ENCODE peak calls at places on chromosomes 11 and 22, in eight cellular contexts. T, V, M, A, F, L, U and W are unnamed samples.

GRCh38 chr11:36540998-36541397 is 26.8 kb upstream of the RAG1 start:
- DNase-seq in F (peak; percentile 37), T (peak; percentile 45), A (no peak), U (peak; percentile 32), V (peak; percentile 38), L (peak; percentile 60), M (peak; percentile 32), W (peak; percentile 31)

GRCh38 chr22:47836957-47837356 is 1074.5 kb downstream of the TBC1D22A start:
- DNase-seq in F (no peak), A (no peak), U (no peak), V (no peak), M (no peak), T (no peak), L (no peak), W (no peak)

GRCh38 chr11:33996498-33997454 is 54.8 kb upstream of the CAPRIN1 start:
- DNase-seq in U (peak; percentile 49), M (peak; percentile 62), V (peak; percentile 83), F (peak; percentile 80), A (peak; percentile 64), L (peak; percentile 88), T (peak; percentile 65), W (peak; percentile 19)

GRCh38 chr22:40525250-40525884 is 111.2 kb downstream of the MRTFA start:
- DNase-seq in T (peak; percentile 46), U (no peak), M (peak; percentile 31), F (no peak), V (no peak), A (no peak), L (peak; percentile 66), W (no peak)

GRCh38 chr11:107307991-107308390 is 149.6 kb downstream of the CWF19L2 start:
- DNase-seq in T (no peak), L (no peak), M (no peak), U (no peak), F (no peak), V (no peak), A (no peak), W (no peak)

GRCh38 chr11:117693344-117693743 is 103.7 kb downstream of the DSCAML1 start:
- DNase-seq in A (no peak), L (no peak), V (no peak), U (no peak), F (no peak), M (no peak), T (no peak), W (no peak)

GRCh38 chr11:134153147-134153905 is 70.4 kb downstream of the NCAPD3 start:
- DNase-seq in T (no peak), A (no peak), U (no peak), M (no peak), L (no peak), V (no peak), F (no peak), W (no peak)

GRCh38 chr11:71539017-71539416 is 1.2 kb downstream of the KRTAP5-8 start:
- DNase-seq in M (no peak), V (no peak), F (no peak), A (no peak), U (no peak), L (no peak), T (no peak), W (no peak)

GRCh38 chr11:129234978-129235377 is 42.9 kb upstream of the ARHGAP32 start:
- DNase-seq in M (no peak), T (no peak), F (no peak), V (no peak), L (no peak), U (no peak), A (no peak), W (no peak)

GRCh38 chr22:35219012-35219411 is 38.3 kb upstream of the HMGXB4 start:
- DNase-seq in T (peak; percentile 69), M (no peak), A (peak; percentile 7), U (no peak), L (peak; percentile 56), F (no peak), V (peak; percentile 3), W (no peak)

GRCh38 chr22:50473088-50473487 is 1.7 kb downstream of the SBF1 start:
- DNase-seq in T (no peak), F (no peak), L (peak; percentile 46), M (peak; percentile 35), U (no peak), A (peak; percentile 60), V (peak; percentile 43), W (no peak)

DNA sequence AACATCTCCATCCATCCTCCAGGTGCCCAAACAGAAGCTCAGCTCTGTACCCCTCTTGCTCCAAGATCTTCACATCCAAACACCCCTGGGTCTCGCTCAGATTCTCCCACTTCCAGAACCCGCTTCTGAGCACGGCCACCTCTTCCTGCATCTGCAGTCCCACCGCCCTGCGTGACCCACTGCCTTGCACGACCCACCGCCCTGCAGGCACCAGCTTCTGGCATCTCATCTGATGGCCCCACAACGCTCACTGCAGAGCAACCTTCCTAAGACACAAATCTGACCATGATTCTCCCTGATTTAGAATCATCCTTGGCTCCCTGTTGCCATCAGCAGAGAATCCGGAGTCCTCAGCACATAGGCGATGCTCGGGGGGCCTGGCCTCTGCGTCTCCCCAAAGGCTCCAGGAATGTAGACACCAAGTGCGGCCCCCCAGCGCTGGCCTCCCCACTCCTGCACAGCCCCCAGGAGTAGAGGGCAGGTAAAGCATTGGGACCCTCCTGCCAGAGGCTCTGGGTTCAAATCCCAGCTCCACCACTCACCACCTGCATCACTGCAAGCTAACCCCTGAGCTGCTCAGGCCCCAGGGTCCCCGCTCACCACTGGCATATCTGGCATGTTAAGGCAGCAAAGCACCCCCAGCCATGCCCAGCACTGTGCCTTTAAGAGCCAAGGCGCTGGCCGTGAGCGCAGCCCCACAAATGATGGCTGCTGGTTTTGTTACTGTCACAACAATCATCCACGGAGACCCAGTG is 459.3 kb downstream of the BRD1 start:
- DNase-seq in T (no peak), L (no peak), U (no peak), M (no peak), V (no peak), F (no peak), A (no peak), W (no peak)
- TF ChIP-seq RAD21 in T (no peak), L (no peak), U (no peak), M (no peak), V (no peak), F (no peak), A (no peak), W (no peak)

DNA sequence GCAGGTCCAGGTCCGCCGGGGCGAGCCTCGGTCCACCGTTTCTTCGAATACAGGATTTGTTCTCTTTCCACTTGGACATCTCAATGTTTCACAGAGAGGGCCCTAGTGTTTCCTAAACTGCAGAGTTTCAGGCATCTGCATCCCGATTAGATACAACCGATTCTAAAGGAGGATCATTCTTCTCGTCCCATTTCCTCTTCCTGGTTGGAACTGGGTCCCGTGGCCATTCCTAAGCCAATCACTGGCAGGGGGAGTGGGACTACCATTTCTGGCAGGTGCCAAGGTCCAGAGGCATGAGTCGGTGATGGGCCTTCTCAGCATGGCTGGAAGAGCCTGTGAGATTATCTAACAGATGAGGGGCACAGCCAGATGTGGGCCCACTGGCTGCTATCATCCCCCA is 68.9 kb downstream of the ELFN2 start:
- DNase-seq in T (no peak), L (no peak), F (no peak), M (no peak), U (no peak), A (no peak), V (no peak), W (no peak)
- TF ChIP-seq RAD21 in T (no peak), L (no peak), F (no peak), M (no peak), U (no peak), A (no peak), V (no peak), W (no peak)

GRCh38 chr22:37951305-37951704 is 2.1 kb downstream of the C22orf23 start:
- DNase-seq in A (peak; percentile 10), M (peak; percentile 47), F (no peak), U (no peak), V (no peak), T (peak; percentile 32), L (peak; percentile 57), W (no peak)
- TF ChIP-seq RAD21 in A (no peak), M (no peak), F (no peak), U (no peak), V (no peak), T (no peak), L (no peak), W (no peak)

GRCh38 chr22:36374603-36375024 is 13.2 kb downstream of the MYH9 start:
- DNase-seq in M (no peak), A (no peak), U (no peak), V (peak; percentile 80), T (peak; percentile 77), F (no peak), L (no peak), W (no peak)
- TF ChIP-seq RAD21 in M (no peak), A (no peak), U (no peak), V (no peak), T (no peak), F (no peak), L (no peak), W (no peak)

DNA sequence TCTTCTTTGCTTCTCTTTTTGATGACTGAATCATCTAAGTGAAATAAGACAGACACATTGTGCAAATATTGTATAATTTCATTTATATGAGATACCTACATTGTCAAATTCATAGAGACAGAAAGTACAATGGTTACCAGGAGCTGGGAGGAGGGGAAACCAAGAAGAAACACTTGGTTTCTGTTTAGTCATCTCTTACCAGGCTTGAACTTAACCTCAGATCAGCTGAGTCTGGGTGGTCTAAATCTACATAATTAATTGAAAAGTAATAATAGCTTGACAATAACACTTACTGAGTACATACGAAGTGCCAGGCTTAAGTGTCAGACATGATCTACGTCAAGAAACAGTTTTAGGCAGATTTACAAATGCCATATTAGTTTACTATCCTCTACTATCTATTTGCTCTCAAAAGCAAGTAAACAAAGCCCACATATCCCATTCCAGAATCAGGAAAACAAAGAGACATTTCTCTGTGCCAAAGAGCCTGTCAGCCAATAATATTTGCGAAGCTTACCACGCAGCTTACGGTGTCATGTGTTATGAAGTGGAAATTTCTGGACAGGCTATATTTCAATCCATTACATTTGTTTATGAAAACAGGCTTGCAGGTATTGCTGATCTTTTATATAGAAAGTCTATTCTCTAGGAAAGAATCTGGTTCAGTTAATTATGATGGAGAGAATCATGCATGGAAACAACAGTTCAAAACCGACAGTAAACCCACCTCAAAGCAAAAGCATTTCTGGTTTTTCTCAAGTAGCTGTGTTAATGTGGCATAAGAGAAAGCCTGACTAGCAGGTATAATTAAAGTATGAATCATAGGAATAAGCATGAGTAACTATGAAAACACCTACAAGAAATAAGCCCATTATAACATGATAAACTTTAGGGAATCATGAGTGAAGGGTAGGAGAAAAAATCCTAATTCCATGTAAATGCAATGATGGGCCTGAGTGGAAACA is 2.7 kb upstream of the ARHGAP42 start:
- DNase-seq in T (no peak), V (peak; percentile 12), L (no peak), F (no peak), U (no peak), M (peak; percentile 21), A (no peak), W (no peak)
- TF ChIP-seq RAD21 in T (no peak), V (no peak), L (no peak), F (no peak), U (no peak), M (no peak), A (no peak), W (no peak)

GRCh38 chr11:61254403-61255025 is 13.5 kb downstream of the PGA5 start:
- DNase-seq in M (peak; percentile 57), A (peak; percentile 85), U (peak; percentile 25), L (peak; percentile 80), V (peak; percentile 34), T (peak; percentile 52), F (peak; percentile 76), W (peak; percentile 38)
- TF ChIP-seq RAD21 in M (peak; percentile 74), A (peak; percentile 71), U (peak; percentile 84), L (peak; percentile 92), V (peak; percentile 76), T (peak; percentile 78), F (peak; percentile 75), W (peak; percentile 66)